ENCODE peak calls at places on chromosomes 12 and 14, in four cellular contexts. One of them, this sample, is unnamed.

GRCh38 chr12:78403681-78404080 is 460.9 kb upstream of the SYT1 start:
- DNase-seq in K562: no peak
- DNase-seq in HL-60: no peak
- DNase-seq in GM12878: no peak
- DNase-seq in this sample: no peak

GRCh38 chr14:101328412-101329149 is 232.7 kb upstream of the DIO3 start:
- DNase-seq in K562: no peak
- DNase-seq in HL-60: no peak
- DNase-seq in GM12878: no peak
- DNase-seq in this sample: no peak

GRCh38 chr14:106694638-106695393 is 1168.4 kb downstream of the TMEM121 start:
- DNase-seq in GM12878: no peak
- DNase-seq in K562: no peak
- DNase-seq in HL-60: peak
- DNase-seq in this sample: peak

GRCh38 chr12:34405286-34406227 is 383.3 kb downstream of the ALG10 start:
- DNase-seq in GM12878: no peak
- DNase-seq in K562: peak
- DNase-seq in HL-60: no peak
- DNase-seq in this sample: no peak

GRCh38 chr14:21923820-21924219 is 250.2 kb upstream of the OR4E1 start:
- DNase-seq in GM12878: no peak
- DNase-seq in HL-60: peak
- DNase-seq in K562: no peak
- DNase-seq in this sample: no peak

GRCh38 chr14:90276627-90277367 is 20.4 kb downstream of the PSMC1 start:
- DNase-seq in HL-60: peak
- DNase-seq in GM12878: no peak
- DNase-seq in K562: peak
- DNase-seq in this sample: no peak

GRCh38 chr12:104600790-104601739 is 144.3 kb downstream of the CHST11 start:
- DNase-seq in GM12878: no peak
- DNase-seq in K562: peak
- DNase-seq in HL-60: no peak
- DNase-seq in this sample: no peak

GRCh38 chr12:50765325-50765911 is 1.5 kb downstream of the ATF1 start:
- DNase-seq in GM12878: no peak
- DNase-seq in K562: peak
- DNase-seq in HL-60: peak
- DNase-seq in this sample: no peak

GRCh38 chr12:74537126-74537706 is 419 bp upstream of the ATXN7L3B start:
- DNase-seq in HL-60: peak
- DNase-seq in GM12878: peak
- DNase-seq in K562: peak
- DNase-seq in this sample: peak

GRCh38 chr12:38142974-38143373 is 173.6 kb upstream of the ALG10B start:
- DNase-seq in HL-60: no peak
- DNase-seq in GM12878: no peak
- DNase-seq in K562: no peak
- DNase-seq in this sample: no peak

GRCh38 chr12:15978431-15978950 is 67.4 kb downstream of the DERA start:
- DNase-seq in HL-60: no peak
- DNase-seq in K562: no peak
- DNase-seq in GM12878: no peak
- DNase-seq in this sample: no peak

GRCh38 chr12:12803186-12803585 is 10.0 kb upstream of the DDX47 start:
- DNase-seq in HL-60: peak
- DNase-seq in GM12878: no peak
- DNase-seq in K562: peak
- DNase-seq in this sample: no peak

GRCh38 chr12:123134265-123134664 is 16.6 kb downstream of the PITPNM2 start:
- DNase-seq in HL-60: no peak
- DNase-seq in K562: no peak
- DNase-seq in GM12878: no peak
- DNase-seq in this sample: no peak

GRCh38 chr12:96501139-96501741 is 11.9 kb downstream of the CFAP54 start:
- DNase-seq in K562: no peak
- DNase-seq in HL-60: peak
- DNase-seq in GM12878: peak
- DNase-seq in this sample: no peak

GRCh38 chr14:89911018-89911919 is 43.3 kb downstream of the EFCAB11 start:
- DNase-seq in GM12878: no peak
- DNase-seq in HL-60: no peak
- DNase-seq in K562: no peak
- DNase-seq in this sample: no peak

GRCh38 chr12:18932715-18933114 is 194.8 kb downstream of the CAPZA3 start:
- DNase-seq in K562: no peak
- DNase-seq in HL-60: no peak
- DNase-seq in GM12878: no peak
- DNase-seq in this sample: no peak

GRCh38 chr14:35470775-35471174 is 63.2 kb upstream of the INSM2 start:
- DNase-seq in HL-60: no peak
- DNase-seq in K562: peak
- DNase-seq in GM12878: no peak
- DNase-seq in this sample: no peak

GRCh38 chr12:79251356-79251755 is 386.8 kb downstream of the SYT1 start:
- DNase-seq in GM12878: no peak
- DNase-seq in K562: no peak
- DNase-seq in HL-60: no peak
- DNase-seq in this sample: no peak

GRCh38 chr12:62709321-62709720 is 225.6 kb downstream of the PPM1H start:
- DNase-seq in GM12878: no peak
- DNase-seq in K562: no peak
- DNase-seq in HL-60: no peak
- DNase-seq in this sample: no peak

GRCh38 chr12:62808166-62808879 is 126.6 kb downstream of the PPM1H start:
- DNase-seq in HL-60: no peak
- DNase-seq in K562: no peak
- DNase-seq in GM12878: no peak
- DNase-seq in this sample: no peak

GRCh38 chr12:24025153-24025798 is 75.8 kb upstream of the SOX5 start:
- DNase-seq in HL-60: no peak
- DNase-seq in K562: peak
- DNase-seq in GM12878: no peak
- DNase-seq in this sample: no peak

GRCh38 chr12:103930787-103931536 is 752 bp downstream of the HSP90B1 start:
- DNase-seq in GM12878: no peak
- DNase-seq in K562: peak
- DNase-seq in HL-60: peak
- DNase-seq in this sample: no peak

GRCh38 chr12:115916910-115917668 is 360.4 kb downstream of the MED13L start:
- DNase-seq in K562: peak
- DNase-seq in HL-60: peak
- DNase-seq in GM12878: no peak
- DNase-seq in this sample: peak

GRCh38 chr12:237026-237815 is 23.3 kb upstream of the SLC6A12 start:
- DNase-seq in HL-60: peak
- DNase-seq in GM12878: no peak
- DNase-seq in K562: no peak
- DNase-seq in this sample: no peak

GRCh38 chr12:92363295-92364146 is 217.9 kb upstream of the BTG1 start:
- DNase-seq in K562: no peak
- DNase-seq in GM12878: peak
- DNase-seq in HL-60: no peak
- DNase-seq in this sample: no peak

GRCh38 chr12:47886471-47887240 is 18.1 kb downstream of the VDR start:
- DNase-seq in GM12878: no peak
- DNase-seq in K562: no peak
- DNase-seq in HL-60: no peak
- DNase-seq in this sample: no peak

GRCh38 chr12:47238665-47239064 is 158.9 kb upstream of the AMIGO2 start:
- DNase-seq in GM12878: no peak
- DNase-seq in HL-60: no peak
- DNase-seq in K562: no peak
- DNase-seq in this sample: no peak

GRCh38 chr14:21704340-21704737 is 30.7 kb upstream of the OR4E1 start:
- DNase-seq in K562: no peak
- DNase-seq in GM12878: no peak
- DNase-seq in HL-60: no peak
- DNase-seq in this sample: no peak

GRCh38 chr14:66804141-66804540 is 296.2 kb downstream of the GPHN start:
- DNase-seq in HL-60: no peak
- DNase-seq in GM12878: no peak
- DNase-seq in K562: no peak
- DNase-seq in this sample: no peak

DNA sequence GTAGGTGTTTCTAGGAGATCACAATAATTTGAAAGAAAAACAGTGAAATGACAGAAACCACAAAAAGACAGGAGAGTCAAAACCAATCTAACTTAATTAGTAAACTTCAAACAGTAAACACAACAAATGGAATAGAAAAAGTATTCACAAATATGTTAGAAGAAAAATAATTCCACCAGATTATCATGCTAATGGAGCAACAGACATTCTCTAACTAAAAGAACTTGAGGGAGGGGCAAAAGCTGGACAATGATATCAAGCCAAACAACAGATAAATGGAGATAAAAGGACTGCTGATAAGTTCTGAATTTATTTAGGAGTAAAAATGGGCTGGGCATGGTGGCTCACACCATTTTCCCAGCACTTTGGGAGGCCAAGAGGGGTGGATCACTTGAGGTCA is 28.7 kb downstream of the CRY1 start:
- DNase-seq in HL-60: no peak
- DNase-seq in GM12878: no peak
- DNase-seq in K562: no peak
- DNase-seq in this sample: no peak
- TF ChIP-seq SPI1 in HL-60: no peak
- TF ChIP-seq SPI1 in GM12878: no peak
- TF ChIP-seq SPI1 in K562: no peak
- TF ChIP-seq SPI1 in this sample: no peak

DNA sequence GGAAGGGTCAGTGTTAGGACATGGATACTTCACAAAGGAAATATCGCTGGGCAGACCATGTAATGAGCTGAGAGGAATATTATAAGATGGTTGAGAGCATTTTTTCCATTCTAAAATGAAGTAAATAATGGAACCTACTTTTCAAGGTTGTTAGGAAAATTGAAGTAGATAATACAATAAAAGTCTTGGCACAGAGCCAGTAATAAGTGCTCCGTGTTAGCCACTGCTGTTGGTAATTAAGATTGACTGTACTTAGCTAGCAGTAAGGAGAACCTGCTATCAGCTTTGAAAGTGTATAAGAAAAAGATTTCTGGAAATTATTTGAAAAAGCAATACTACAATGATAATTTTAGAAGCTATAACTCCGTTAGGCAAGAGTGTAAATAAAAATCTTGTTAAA is 77.6 kb downstream of the SCAF11 start:
- DNase-seq in K562: no peak
- DNase-seq in GM12878: no peak
- DNase-seq in HL-60: no peak
- DNase-seq in this sample: no peak
- TF ChIP-seq SPI1 in K562: no peak
- TF ChIP-seq SPI1 in GM12878: no peak
- TF ChIP-seq SPI1 in HL-60: no peak
- TF ChIP-seq SPI1 in this sample: no peak

GRCh38 chr14:85252011-85252410 is 277.9 kb upstream of the FLRT2 start:
- DNase-seq in GM12878: no peak
- DNase-seq in K562: no peak
- DNase-seq in HL-60: no peak
- DNase-seq in this sample: no peak
- TF ChIP-seq SPI1 in GM12878: no peak
- TF ChIP-seq SPI1 in K562: no peak
- TF ChIP-seq SPI1 in HL-60: no peak
- TF ChIP-seq SPI1 in this sample: no peak

GRCh38 chr14:70009961-70010360 is 130.7 kb downstream of the SMOC1 start:
- DNase-seq in GM12878: no peak
- DNase-seq in K562: no peak
- DNase-seq in HL-60: no peak
- DNase-seq in this sample: no peak
- TF ChIP-seq SPI1 in GM12878: no peak
- TF ChIP-seq SPI1 in K562: no peak
- TF ChIP-seq SPI1 in HL-60: no peak
- TF ChIP-seq SPI1 in this sample: no peak

GRCh38 chr14:68140801-68141200 is 321.2 kb downstream of the RAD51B start:
- DNase-seq in K562: no peak
- DNase-seq in HL-60: no peak
- DNase-seq in GM12878: no peak
- DNase-seq in this sample: no peak

GRCh38 chr14:68141531-68142088 is 322.0 kb downstream of the RAD51B start:
- DNase-seq in HL-60: no peak
- DNase-seq in GM12878: no peak
- DNase-seq in K562: no peak
- DNase-seq in this sample: no peak

GRCh38 chr14:68139466-68140110 is 320.0 kb downstream of the RAD51B start:
- DNase-seq in HL-60: no peak
- DNase-seq in K562: no peak
- DNase-seq in GM12878: no peak
- DNase-seq in this sample: no peak

GRCh38 chr14:68137704-68138619 is 318.4 kb downstream of the RAD51B start:
- DNase-seq in K562: no peak
- DNase-seq in HL-60: no peak
- DNase-seq in GM12878: no peak
- DNase-seq in this sample: no peak

DNA sequence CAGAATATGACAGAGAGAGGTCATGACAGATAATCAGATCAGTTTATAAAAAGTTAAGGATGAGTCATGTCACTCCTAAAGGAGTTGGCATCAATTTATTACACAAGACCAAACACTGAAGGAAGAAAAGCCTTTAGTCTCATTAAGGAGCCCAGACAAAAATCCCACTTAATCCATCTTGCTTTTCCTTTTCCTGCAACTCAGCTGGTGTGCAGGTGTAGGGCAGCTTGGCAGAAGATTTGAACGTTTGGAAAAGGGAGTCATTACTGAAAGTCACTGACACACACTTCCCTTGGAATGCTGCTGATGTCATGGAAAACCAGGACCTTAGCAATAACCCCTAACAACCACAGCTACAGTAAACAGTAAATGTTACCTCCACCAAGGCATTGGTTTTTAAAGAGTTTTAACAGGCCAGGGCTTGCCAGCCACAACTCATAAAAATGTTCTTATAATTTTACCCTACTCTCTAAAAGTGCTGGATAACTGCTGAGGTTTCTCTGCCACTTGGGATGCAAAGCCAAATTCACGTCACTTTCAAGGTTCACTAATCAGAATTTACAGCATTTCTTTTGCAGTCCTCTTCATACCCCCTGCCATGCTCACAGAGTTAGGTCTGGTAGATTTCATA is 320.6 kb downstream of the RAD51B start:
- DNase-seq in GM12878: no peak
- DNase-seq in HL-60: no peak
- DNase-seq in K562: no peak
- DNase-seq in this sample: no peak
- TF ChIP-seq SPI1 in GM12878: no peak
- TF ChIP-seq SPI1 in HL-60: no peak
- TF ChIP-seq SPI1 in K562: no peak
- TF ChIP-seq SPI1 in this sample: no peak

GRCh38 chr12:66035289-66035961 is 95.1 kb downstream of the LLPH start:
- DNase-seq in K562: no peak
- DNase-seq in HL-60: peak
- DNase-seq in GM12878: no peak
- DNase-seq in this sample: no peak
- TF ChIP-seq SPI1 in K562: no peak
- TF ChIP-seq SPI1 in HL-60: no peak
- TF ChIP-seq SPI1 in GM12878: no peak
- TF ChIP-seq SPI1 in this sample: no peak